ENCODE peak calls at places on chromosomes 7 and 10, in four cellular contexts. N is uterus, H is PC-3, I is AG09309. P is an unnamed sample.

GRCh38 chr10:132626019-132626760 is 88.6 kb downstream of the INPP5A start:
- DNase-seq in H (no peak), N (peak; percentile 20), I (no peak), P (no peak)

GRCh38 chr10:43861966-43862751 is 213.5 kb upstream of the ZNF32 start:
- DNase-seq in H (peak; percentile 57), N (no peak), I (peak; percentile 97), P (peak; percentile 89)

GRCh38 chr7:110317699-110318265 is 773.1 kb upstream of the LRRN3 start:
- DNase-seq in H (peak; percentile 86), I (no peak), N (no peak), P (no peak)

GRCh38 chr10:71265618-71266146 is 53.3 kb downstream of the UNC5B start:
- DNase-seq in N (no peak), I (no peak), H (no peak), P (no peak)

GRCh38 chr10:30531751-30532530 is 97.6 kb downstream of the LYZL2 start:
- DNase-seq in H (no peak), N (no peak), I (no peak), P (no peak)

GRCh38 chr7:54813398-54813797 is 54.4 kb upstream of the SEC61G start:
- DNase-seq in I (no peak), H (no peak), N (no peak), P (no peak)

GRCh38 chr10:81135851-81136250 is 598.1 kb downstream of the SH2D4B start:
- DNase-seq in H (no peak), I (no peak), N (no peak), P (no peak)

GRCh38 chr10:33237736-33238624 is 96.5 kb downstream of the NRP1 start:
- DNase-seq in N (no peak), H (peak; percentile 100), I (peak; percentile 91), P (peak; percentile 96)

GRCh38 chr7:132751282-132751647 is 175.0 kb upstream of the PLXNA4 start:
- DNase-seq in I (no peak), H (no peak), N (no peak), P (no peak)

GRCh38 chr10:118873738-118874105 is 119.0 kb upstream of the CACUL1 start:
- DNase-seq in I (no peak), H (peak; percentile 7), N (no peak), P (peak; percentile 26)

GRCh38 chr10:70458329-70459060 is 17.0 kb upstream of the NODAL start:
- DNase-seq in N (peak; percentile 71), I (peak; percentile 24), H (peak; percentile 89), P (no peak)

GRCh38 chr7:129855935-129856717 is 96.6 kb downstream of the UBE2H start:
- DNase-seq in I (no peak), N (no peak), H (no peak), P (no peak)

GRCh38 chr10:10353326-10353725 is 664.3 kb upstream of the CELF2 start:
- DNase-seq in N (no peak), H (no peak), I (no peak), P (no peak)

GRCh38 chr10:86363833-86364511 is 2.6 kb downstream of the GRID1 start:
- DNase-seq in I (no peak), H (no peak), N (no peak), P (no peak)

GRCh38 chr10:93199221-93199681 is 125.6 kb downstream of the CYP26A1 start:
- DNase-seq in N (peak; percentile 33), H (peak; percentile 29), I (no peak), P (peak; percentile 73)

GRCh38 chr7:119935418-119936025 is 337.5 kb upstream of the KCND2 start:
- DNase-seq in I (no peak), H (peak; percentile 60), N (no peak), P (peak; percentile 16)

GRCh38 chr7:97218767-97219166 is 101.3 kb downstream of the SDHAF3 start:
- DNase-seq in I (no peak), H (no peak), N (no peak), P (no peak)

GRCh38 chr7:75937958-75938786 is 23.2 kb downstream of the POR start:
- DNase-seq in H (peak; percentile 68), N (peak; percentile 43), I (peak; percentile 77), P (peak; percentile 89)

GRCh38 chr7:92751902-92752901 is 84.2 kb downstream of the CDK6 start:
- DNase-seq in N (no peak), H (peak; percentile 88), I (peak; percentile 76), P (peak; percentile 96)

GRCh38 chr10:120459185-120459584 is 2.2 kb downstream of the PLPP4 start:
- DNase-seq in I (no peak), H (no peak), N (no peak), P (no peak)

GRCh38 chr7:45075871-45076796 is 12.6 kb downstream of the NACAD start:
- DNase-seq in N (no peak), H (no peak), I (no peak), P (no peak)

GRCh38 chr10:30048768-30049507 is 10.4 kb downstream of the JCAD start:
- DNase-seq in I (no peak), N (peak; percentile 48), H (no peak), P (no peak)

GRCh38 chr10:46525177-46525823 is 31.2 kb downstream of the GPRIN2 start:
- DNase-seq in N (peak; percentile 1), H (peak; percentile 84), I (peak; percentile 60), P (peak; percentile 75)

GRCh38 chr10:48981310-48981907 is 41.8 kb upstream of the LRRC18 start:
- DNase-seq in N (peak; percentile 31), H (peak; percentile 76), I (no peak), P (no peak)

GRCh38 chr7:98921608-98922372 is 43.5 kb downstream of the TRRAP start:
- DNase-seq in H (no peak), N (no peak), I (no peak), P (no peak)

GRCh38 chr7:44776211-44776610 is 20.3 kb upstream of the PPIA start:
- DNase-seq in I (no peak), H (no peak), N (no peak), P (no peak)

GRCh38 chr7:139972000-139972399 is 90.8 kb downstream of the PARP12 start:
- DNase-seq in I (no peak), N (no peak), H (no peak), P (no peak)

GRCh38 chr7:95619517-95619916 is 23.2 kb upstream of the PDK4 start:
- DNase-seq in H (no peak), N (no peak), I (no peak), P (no peak)

GRCh38 chr10:112052176-112052575 is 131.4 kb downstream of the GPAM start:
- DNase-seq in H (peak; percentile 35), N (no peak), I (no peak), P (no peak)

DNA sequence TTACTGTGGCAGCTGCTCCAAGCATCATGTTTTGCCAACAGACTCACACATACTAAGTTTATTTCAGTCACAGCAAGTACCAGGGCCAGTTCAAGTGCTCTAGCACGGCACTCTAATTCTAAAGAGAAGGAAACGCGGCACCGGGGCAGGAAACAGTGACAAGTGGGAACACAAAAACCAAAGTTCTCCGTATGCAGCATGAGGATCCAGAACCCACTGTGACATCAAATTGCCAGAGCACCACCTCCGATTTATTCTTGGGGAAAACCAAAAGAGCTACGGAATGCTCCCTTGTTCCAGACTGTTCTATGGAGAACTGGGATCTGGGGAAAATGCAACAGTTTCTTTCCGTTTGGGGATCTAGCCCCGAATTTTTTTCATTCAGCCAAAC is 448 bp upstream of the PTER start:
- DNase-seq in H (peak; percentile 1), N (no peak), I (no peak), P (no peak)
- H3K4me3 ChIP-seq in H (peak overlapping the region; percentile 70), N (peak overlapping the region; percentile 55), I (peak overlapping the region; percentile 56), P (peak overlapping the region; percentile 72)

GRCh38 chr7:5699467-5699866 is 82.0 kb downstream of the RNF216 start:
- DNase-seq in H (no peak), N (no peak), I (no peak), P (no peak)
- H3K4me3 ChIP-seq in H (no peak overlapping the region), N (no peak overlapping the region), I (no peak overlapping the region), P (no peak overlapping the region)

DNA sequence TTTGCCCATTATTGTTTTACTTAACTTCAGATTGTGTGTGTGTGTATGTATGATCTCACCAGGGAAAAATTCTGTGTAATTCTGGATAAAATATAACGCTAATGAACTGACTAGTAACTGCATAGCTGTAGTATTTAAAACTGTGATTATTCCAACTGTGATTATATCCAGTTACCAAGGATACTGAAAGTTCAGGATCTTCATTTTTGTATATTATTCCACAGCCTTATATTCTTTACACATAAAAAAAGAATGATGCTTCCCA is 2.9 kb downstream of the TWIST1 start:
- DNase-seq in I (no peak), N (no peak), H (peak; percentile 31), P (no peak)
- H3K4me3 ChIP-seq in I (peak overlapping the region; percentile 95), N (no peak overlapping the region), H (peak overlapping the region; percentile 99), P (no peak overlapping the region)

GRCh38 chr7:41996381-41997035 is 240.5 kb downstream of the GLI3 start:
- DNase-seq in N (no peak), I (peak; percentile 74), H (peak; percentile 95), P (no peak)
- H3K4me3 ChIP-seq in N (no peak overlapping the region), I (no peak overlapping the region), H (peak overlapping the region; percentile 60), P (no peak overlapping the region)

GRCh38 chr10:109934958-109935793 is 11.9 kb upstream of the XPNPEP1 start:
- DNase-seq in N (no peak), I (peak; percentile 16), H (peak; percentile 47), P (no peak)
- H3K4me3 ChIP-seq in N (no peak overlapping the region), I (no peak overlapping the region), H (no peak overlapping the region), P (no peak overlapping the region)

DNA sequence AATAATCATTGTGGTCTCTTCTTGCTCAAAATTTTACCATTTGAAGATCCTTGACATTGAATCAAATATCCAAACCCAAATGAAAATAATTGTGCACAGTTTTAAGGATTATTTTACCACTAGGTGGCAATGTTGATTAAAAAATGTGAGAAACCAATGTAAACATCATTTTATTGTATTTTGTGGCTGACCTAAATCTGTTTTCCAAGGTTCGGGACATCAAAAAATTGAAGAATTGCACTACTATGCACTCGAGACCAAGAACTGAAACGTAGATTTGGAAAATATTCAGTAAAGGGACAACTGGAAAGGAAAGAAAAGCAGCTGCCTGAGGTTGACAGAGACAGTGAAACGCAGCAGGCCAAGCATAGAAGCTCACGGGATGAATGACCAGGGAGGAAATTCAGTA is 259.3 kb downstream of the SNX13 start:
- DNase-seq in N (no peak), H (peak; percentile 79), I (no peak), P (no peak)
- H3K4me3 ChIP-seq in N (no peak overlapping the region), H (peak overlapping the region; percentile 47), I (no peak overlapping the region), P (no peak overlapping the region)

DNA sequence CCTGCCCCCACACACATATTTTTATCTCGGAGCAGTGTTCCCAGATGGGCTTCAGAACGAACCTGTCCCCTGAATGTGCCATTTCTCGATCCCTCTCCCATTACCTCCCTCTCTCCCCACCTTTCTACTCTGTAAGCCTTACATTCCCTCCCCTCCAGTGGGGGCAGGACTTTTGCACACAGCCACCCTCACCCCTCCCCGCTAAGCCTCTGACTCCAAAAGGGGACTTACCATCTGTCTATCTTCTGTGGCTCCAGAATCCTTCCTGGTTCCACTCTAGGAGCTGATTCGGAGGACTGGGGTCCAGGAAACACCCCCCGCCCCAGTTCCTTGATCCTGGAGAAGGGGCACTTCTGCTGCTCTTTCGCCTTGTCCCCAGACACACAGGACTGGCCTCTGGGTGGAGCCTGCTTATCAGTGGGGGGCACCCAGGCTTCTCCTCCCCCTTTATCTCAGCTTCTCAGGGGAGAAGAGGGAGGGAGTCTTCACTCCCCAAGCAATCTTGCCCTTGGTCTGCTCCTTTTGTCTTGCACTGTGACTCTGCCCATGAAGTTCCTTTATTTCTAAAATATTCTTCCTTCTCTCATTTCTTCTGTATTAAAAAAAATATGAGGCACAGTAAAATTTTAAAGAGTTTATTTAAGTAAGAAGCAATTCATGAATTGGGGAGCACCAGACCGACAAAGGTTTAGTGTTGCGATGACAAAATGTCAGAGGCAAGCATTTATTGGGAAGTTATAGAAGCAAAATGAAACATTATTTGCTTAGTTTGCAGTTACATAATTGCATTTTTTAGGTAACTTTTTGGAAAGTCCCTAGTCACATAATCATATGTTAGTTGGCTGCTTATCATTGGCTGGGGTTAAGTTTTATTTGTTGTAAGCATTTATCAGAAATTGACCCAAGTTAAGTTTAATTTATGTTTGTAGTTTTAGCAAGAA is at the start of gene KEL:
- DNase-seq in N (no peak), I (no peak), H (no peak), P (no peak)
- H3K4me3 ChIP-seq in N (no peak within 1 kb of the TSS), I (no peak within 1 kb of the TSS), H (no peak within 1 kb of the TSS), P (no peak within 1 kb of the TSS)